ENCODE peak calls at places on chromosome 16, in seven cellular contexts. B is mesendoderm, F is H9, A is neuronal stem cell, L is IMR-90, X is H1, M is mesenchymal stem cell. N is an unnamed sample.

GRCh38 chr16:49472598-49472997 is 99.0 kb downstream of the C16orf78 start:
- DNase-seq in L (no peak), B (no peak), M (no peak), A (no peak), F (peak), X (peak), N (no peak)

GRCh38 chr16:16887193-16887592 is 508.3 kb downstream of the NPIPA7 start:
- DNase-seq in M (no peak), B (no peak), X (peak), F (no peak), L (no peak), A (no peak), N (no peak)

GRCh38 chr16:68987734-68988457 is 117.6 kb upstream of the HAS3 start:
- DNase-seq in M (no peak), F (no peak), B (peak), L (no peak), A (no peak), X (no peak), N (no peak)

GRCh38 chr16:11639925-11640899 is 28.0 kb upstream of the SNN start:
- DNase-seq in A (no peak), B (peak), L (peak), M (peak), X (no peak), F (peak), N (peak)

GRCh38 chr16:73976661-73977060 is 320.0 kb upstream of the PSMD7 start:
- DNase-seq in M (no peak), F (no peak), B (no peak), A (no peak), L (no peak), X (no peak), N (no peak)

GRCh38 chr16:22397931-22398330 is 23.5 kb upstream of the CDR2 start:
- DNase-seq in F (no peak), M (no peak), L (no peak), X (no peak), A (no peak), B (no peak), N (no peak)

GRCh38 chr16:29170393-29171239 is 185.8 kb downstream of the LAT start:
- DNase-seq in A (no peak), F (no peak), X (no peak), M (no peak), L (no peak), B (no peak), N (no peak)

GRCh38 chr16:30142672-30143346 is 19.8 kb upstream of the MAPK3 start:
- DNase-seq in X (no peak), A (no peak), B (peak), L (no peak), M (no peak), F (peak), N (peak)

GRCh38 chr16:48408688-48409087 is 23.5 kb upstream of the SIAH1 start:
- DNase-seq in X (no peak), L (peak), A (no peak), M (peak), F (no peak), B (no peak), N (no peak)

GRCh38 chr16:66406534-66407368 is 20.3 kb upstream of the BEAN1 start:
- DNase-seq in A (peak), B (peak), M (peak), L (peak), F (peak), X (peak), N (peak)

GRCh38 chr16:31253642-31254045 is 6.1 kb upstream of the ITGAM start:
- DNase-seq in L (no peak), A (no peak), M (no peak), F (no peak), B (no peak), X (no peak), N (peak)

GRCh38 chr16:6297666-6298435 is 1034.8 kb upstream of the RBFOX1 start:
- DNase-seq in M (no peak), A (no peak), B (no peak), X (no peak), F (no peak), L (no peak), N (no peak)

GRCh38 chr16:67265834-67266233 is 13.5 kb upstream of the PLEKHG4 start:
- DNase-seq in B (no peak), A (no peak), X (no peak), F (no peak), M (no peak), L (no peak), N (no peak)

GRCh38 chr16:30722443-30722842 is 23.5 kb downstream of the SRCAP start:
- DNase-seq in X (no peak), L (no peak), F (no peak), B (no peak), M (no peak), A (no peak), N (no peak)

GRCh38 chr16:19997734-19998133 is 76.0 kb downstream of the GPR139 start:
- DNase-seq in A (no peak), M (no peak), F (no peak), B (no peak), X (no peak), L (no peak), N (no peak)

GRCh38 chr16:87388818-87389134 is 3.4 kb upstream of the MAP1LC3B start:
- DNase-seq in F (no peak), L (no peak), A (no peak), B (no peak), M (no peak), X (no peak), N (no peak)

GRCh38 chr16:23949630-23950290 is 114.0 kb downstream of the PRKCB start:
- DNase-seq in F (no peak), X (no peak), M (no peak), A (no peak), B (no peak), L (no peak), N (no peak)

GRCh38 chr16:25735645-25736044 is 43.9 kb downstream of the HS3ST4 start:
- DNase-seq in B (peak), M (no peak), X (no peak), F (no peak), A (no peak), L (no peak), N (no peak)

GRCh38 chr16:85991425-85991824 is 92.5 kb downstream of the IRF8 start:
- DNase-seq in M (no peak), B (no peak), F (no peak), X (no peak), A (no peak), L (no peak), N (no peak)

GRCh38 chr16:54808890-54809289 is 121.8 kb upstream of the IRX5 start:
- DNase-seq in F (no peak), L (no peak), X (no peak), B (no peak), A (no peak), M (no peak), N (no peak)

GRCh38 chr16:6218855-6219254 is 1113.8 kb upstream of the RBFOX1 start:
- DNase-seq in B (no peak), X (no peak), L (no peak), F (no peak), M (no peak), A (no peak), N (no peak)

GRCh38 chr16:67770371-67770991 is 35.9 kb downstream of the RANBP10 start:
- DNase-seq in A (no peak), F (no peak), X (no peak), M (peak), B (no peak), L (peak), N (no peak)

GRCh38 chr16:57938936-57939871 is 31.7 kb downstream of the CNGB1 start:
- DNase-seq in B (peak), M (no peak), F (no peak), A (no peak), L (peak), X (no peak), N (peak)

GRCh38 chr16:86968866-86969265 is 348.3 kb downstream of the C16orf95 start:
- DNase-seq in F (no peak), L (no peak), M (no peak), B (no peak), X (no peak), A (no peak), N (no peak)

GRCh38 chr16:67248401-67249177 is at the start of gene SLC9A5:
- DNase-seq in L (no peak), X (peak), M (peak), F (peak), A (no peak), B (no peak), N (peak)

GRCh38 chr16:2999929-3000328 is 12.8 kb upstream of the CLDN9 start:
- DNase-seq in B (no peak), A (no peak), F (no peak), X (no peak), M (no peak), L (no peak), N (no peak)
- H2AK5ac ChIP-seq in B (no peak), A (no peak), F (no peak), X (no peak), M (no peak), L (no peak), N (no peak)

GRCh38 chr16:2093793-2094192 is 41.9 kb downstream of the PKD1 start:
- DNase-seq in B (no peak), F (no peak), A (no peak), X (no peak), M (no peak), L (no peak), N (no peak)
- H2BK5ac ChIP-seq in B (no peak), F (no peak), A (no peak), X (no peak), M (no peak), L (no peak), N (no peak)

DNA sequence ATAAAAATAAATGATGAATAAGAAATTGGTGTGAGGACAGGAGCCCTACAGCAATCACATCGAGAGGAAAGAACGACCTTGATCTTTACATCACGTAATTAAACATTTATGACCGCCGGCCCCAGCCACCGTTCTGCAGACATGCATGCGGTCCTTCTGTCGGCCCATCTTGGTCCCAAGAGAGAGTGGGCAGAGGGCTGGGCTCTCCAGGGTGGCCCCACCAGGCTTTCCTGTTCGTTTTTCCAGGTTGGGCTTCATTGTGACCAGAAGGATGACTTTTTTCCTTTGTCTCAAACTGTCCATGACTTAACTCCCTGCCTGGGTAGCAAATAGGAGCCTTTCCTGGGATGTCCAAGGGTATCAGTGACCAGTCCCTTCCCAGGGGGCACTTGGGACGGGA is 3.3 kb upstream of the CRISPLD2 start:
- DNase-seq in X (no peak), M (no peak), F (no peak), B (no peak), A (no peak), L (no peak), N (no peak)
- H2AK5ac ChIP-seq in X (no peak), M (no peak), F (no peak), B (no peak), A (no peak), L (no peak), N (no peak)

GRCh38 chr16:707062-707538 is 1.5 kb upstream of the FBXL16 start:
- DNase-seq in B (no peak), F (no peak), L (no peak), X (no peak), A (no peak), M (no peak), N (no peak)

GRCh38 chr16:708019-708418 is 2.4 kb upstream of the FBXL16 start:
- DNase-seq in B (no peak), M (no peak), L (no peak), F (no peak), X (no peak), A (no peak), N (no peak)

GRCh38 chr16:710500-711075 is 4.3 kb upstream of the METRN start:
- DNase-seq in X (no peak), B (no peak), A (no peak), F (no peak), M (no peak), L (no peak), N (no peak)

GRCh38 chr16:709651-710499 is 4.3 kb upstream of the FBXL16 start:
- DNase-seq in F (peak), B (peak), X (no peak), M (peak), L (peak), A (peak), N (peak)

GRCh38 chr16:708959-709358 is 3.4 kb upstream of the FBXL16 start:
- DNase-seq in X (no peak), F (no peak), L (no peak), A (no peak), B (no peak), M (no peak), N (no peak)
- H2BK5ac ChIP-seq in X (no peak), F (no peak), L (no peak), A (no peak), B (no peak), M (no peak), N (no peak)

GRCh38 chr16:81478876-81479496 is 34.4 kb downstream of the CMIP start:
- DNase-seq in A (no peak), B (no peak), L (no peak), F (no peak), M (peak), X (no peak), N (peak)
- H2AK5ac ChIP-seq in A (no peak), B (no peak), L (no peak), F (no peak), M (peak), X (no peak), N (no peak)

GRCh38 chr16:56701534-56701933 is 19.3 kb downstream of the MT1X start:
- DNase-seq in F (no peak), L (no peak), X (no peak), A (no peak), B (no peak), M (no peak), N (no peak)

GRCh38 chr16:56702836-56703235 is 20.6 kb downstream of the MT1X start:
- DNase-seq in A (no peak), M (no peak), B (no peak), F (no peak), L (no peak), X (no peak), N (no peak)

GRCh38 chr16:56697456-56698155 is 15.3 kb downstream of the MT1X start:
- DNase-seq in F (no peak), A (no peak), M (no peak), L (no peak), X (no peak), B (no peak), N (peak)

GRCh38 chr16:56700195-56700594 is 17.9 kb downstream of the MT1X start:
- DNase-seq in B (no peak), L (peak), A (no peak), M (no peak), X (no peak), F (no peak), N (no peak)

GRCh38 chr16:56700631-56701030 is 18.4 kb downstream of the MT1X start:
- DNase-seq in L (no peak), M (no peak), F (no peak), X (no peak), A (no peak), B (no peak), N (no peak)
- H2BK5ac ChIP-seq in L (no peak), M (no peak), F (no peak), X (no peak), A (no peak), B (no peak), N (no peak)

GRCh38 chr16:89672177-89672941 is 14.1 kb upstream of the CDK10 start:
- DNase-seq in L (no peak), M (no peak), B (no peak), X (no peak), A (no peak), F (no peak), N (no peak)
- H2AK5ac ChIP-seq in L (no peak), M (no peak), B (no peak), X (no peak), A (no peak), F (no peak), N (no peak)

GRCh38 chr16:9075299-9076071 is 16.0 kb upstream of the HAPSTR1 start:
- DNase-seq in A (no peak), B (no peak), M (no peak), F (no peak), X (no peak), L (no peak), N (no peak)
- H2BK5ac ChIP-seq in A (no peak), B (no peak), M (peak), F (no peak), X (no peak), L (peak), N (peak)

GRCh38 chr16:53172517-53172916 is 117.7 kb downstream of the CHD9 start:
- DNase-seq in L (no peak), F (no peak), A (no peak), M (no peak), X (no peak), B (no peak), N (no peak)

GRCh38 chr16:53176434-53176833 is 121.6 kb downstream of the CHD9 start:
- DNase-seq in L (no peak), M (no peak), F (no peak), A (no peak), X (no peak), B (no peak), N (no peak)

DNA sequence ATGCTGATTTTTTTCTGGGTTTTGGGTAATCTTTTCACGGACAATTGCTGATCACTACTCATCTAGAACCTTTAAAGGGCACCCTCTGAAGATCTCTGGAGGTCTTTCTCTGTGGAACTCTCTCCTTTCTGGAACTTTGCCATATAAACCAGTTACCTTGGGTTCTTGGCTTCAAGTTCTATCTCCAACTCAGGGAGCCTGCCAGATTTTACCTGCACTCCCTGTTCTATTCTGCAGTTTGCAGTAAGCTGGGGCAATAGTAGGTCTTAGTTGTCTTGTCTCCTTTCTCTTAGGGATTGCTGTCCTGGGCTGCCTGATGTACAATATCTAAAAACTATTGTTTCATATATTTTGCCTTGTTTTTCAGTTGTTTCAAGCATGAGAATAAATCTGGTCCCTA is 120.3 kb downstream of the CHD9 start:
- DNase-seq in F (no peak), A (no peak), L (no peak), B (no peak), M (no peak), X (no peak), N (no peak)
- H2AK5ac ChIP-seq in F (no peak), A (no peak), L (no peak), B (no peak), M (no peak), X (no peak), N (no peak)

N was measured in trophoblast cell.